ENCODE peak calls at places on chromosomes 16 and 17, in ten cellular contexts. One of them, this sample, is unnamed.

GRCh38 chr17:79620207-79621038 is 9.6 kb upstream of the RBFOX3 start:
- DNase-seq in CD4-positive, alpha-beta memory T cell: no peak
- DNase-seq in endothelial cell of umbilical vein: no peak
- DNase-seq in adipocyte: no peak
- DNase-seq in CD8-positive, alpha-beta memory T cell: no peak
- DNase-seq in AG04450: no peak
- DNase-seq in epithelial cell of esophagus: no peak
- DNase-seq in kidney: peak
- DNase-seq in BJ: no peak
- DNase-seq in AG09309: no peak
- DNase-seq in this sample: no peak

GRCh38 chr17:82963104-82963950 is 116.1 kb upstream of the METRNL start:
- DNase-seq in epithelial cell of esophagus: peak
- DNase-seq in CD8-positive, alpha-beta memory T cell: no peak
- DNase-seq in kidney: peak
- DNase-seq in adipocyte: peak
- DNase-seq in endothelial cell of umbilical vein: peak
- DNase-seq in CD4-positive, alpha-beta memory T cell: peak
- DNase-seq in AG09309: peak
- DNase-seq in BJ: peak
- DNase-seq in AG04450: peak
- DNase-seq in this sample: peak

GRCh38 chr16:17296412-17296811 is 174.3 kb downstream of the XYLT1 start:
- DNase-seq in AG09309: no peak
- DNase-seq in adipocyte: no peak
- DNase-seq in AG04450: no peak
- DNase-seq in kidney: no peak
- DNase-seq in epithelial cell of esophagus: no peak
- DNase-seq in endothelial cell of umbilical vein: no peak
- DNase-seq in BJ: no peak
- DNase-seq in CD4-positive, alpha-beta memory T cell: no peak
- DNase-seq in CD8-positive, alpha-beta memory T cell: no peak
- DNase-seq in this sample: no peak

GRCh38 chr17:64732336-64733006 is 70.4 kb upstream of the SMURF2 start:
- DNase-seq in kidney: peak
- DNase-seq in AG04450: no peak
- DNase-seq in AG09309: no peak
- DNase-seq in endothelial cell of umbilical vein: peak
- DNase-seq in epithelial cell of esophagus: peak
- DNase-seq in CD8-positive, alpha-beta memory T cell: no peak
- DNase-seq in CD4-positive, alpha-beta memory T cell: no peak
- DNase-seq in adipocyte: peak
- DNase-seq in BJ: no peak
- DNase-seq in this sample: no peak

GRCh38 chr17:79568661-79569060 is 42.2 kb downstream of the RBFOX3 start:
- DNase-seq in CD4-positive, alpha-beta memory T cell: no peak
- DNase-seq in adipocyte: no peak
- DNase-seq in AG09309: no peak
- DNase-seq in CD8-positive, alpha-beta memory T cell: no peak
- DNase-seq in epithelial cell of esophagus: no peak
- DNase-seq in AG04450: no peak
- DNase-seq in BJ: no peak
- DNase-seq in kidney: peak
- DNase-seq in endothelial cell of umbilical vein: no peak
- DNase-seq in this sample: no peak

GRCh38 chr17:2122641-2123302 is 67.9 kb downstream of the HIC1 start:
- DNase-seq in kidney: peak
- DNase-seq in BJ: no peak
- DNase-seq in AG09309: no peak
- DNase-seq in epithelial cell of esophagus: peak
- DNase-seq in adipocyte: peak
- DNase-seq in endothelial cell of umbilical vein: peak
- DNase-seq in AG04450: peak
- DNase-seq in CD4-positive, alpha-beta memory T cell: no peak
- DNase-seq in CD8-positive, alpha-beta memory T cell: no peak
- DNase-seq in this sample: no peak

GRCh38 chr16:9270424-9270823 is 179.0 kb downstream of the HAPSTR1 start:
- DNase-seq in CD4-positive, alpha-beta memory T cell: no peak
- DNase-seq in AG04450: no peak
- DNase-seq in kidney: no peak
- DNase-seq in epithelial cell of esophagus: no peak
- DNase-seq in AG09309: no peak
- DNase-seq in BJ: no peak
- DNase-seq in endothelial cell of umbilical vein: no peak
- DNase-seq in adipocyte: no peak
- DNase-seq in CD8-positive, alpha-beta memory T cell: no peak
- DNase-seq in this sample: no peak

GRCh38 chr17:27496501-27496943 is 40.3 kb downstream of the KSR1 start:
- DNase-seq in AG04450: no peak
- DNase-seq in BJ: no peak
- DNase-seq in AG09309: no peak
- DNase-seq in endothelial cell of umbilical vein: no peak
- DNase-seq in epithelial cell of esophagus: no peak
- DNase-seq in kidney: peak
- DNase-seq in adipocyte: no peak
- DNase-seq in CD8-positive, alpha-beta memory T cell: no peak
- DNase-seq in CD4-positive, alpha-beta memory T cell: no peak
- DNase-seq in this sample: no peak

GRCh38 chr17:8091033-8091687 is 3.6 kb upstream of the ALOX12B start:
- DNase-seq in CD8-positive, alpha-beta memory T cell: no peak
- DNase-seq in BJ: no peak
- DNase-seq in AG09309: no peak
- DNase-seq in kidney: no peak
- DNase-seq in endothelial cell of umbilical vein: no peak
- DNase-seq in AG04450: no peak
- DNase-seq in CD4-positive, alpha-beta memory T cell: no peak
- DNase-seq in adipocyte: no peak
- DNase-seq in epithelial cell of esophagus: peak
- DNase-seq in this sample: no peak

GRCh38 chr16:86373502-86373901 is 136.8 kb upstream of the FOXF1 start:
- DNase-seq in CD4-positive, alpha-beta memory T cell: no peak
- DNase-seq in AG04450: no peak
- DNase-seq in endothelial cell of umbilical vein: no peak
- DNase-seq in BJ: no peak
- DNase-seq in epithelial cell of esophagus: no peak
- DNase-seq in adipocyte: no peak
- DNase-seq in kidney: no peak
- DNase-seq in AG09309: no peak
- DNase-seq in CD8-positive, alpha-beta memory T cell: no peak
- DNase-seq in this sample: no peak

GRCh38 chr17:30378191-30378796 is 433 bp upstream of the CPD start:
- DNase-seq in BJ: no peak
- DNase-seq in adipocyte: peak
- DNase-seq in AG09309: no peak
- DNase-seq in CD8-positive, alpha-beta memory T cell: peak
- DNase-seq in CD4-positive, alpha-beta memory T cell: peak
- DNase-seq in endothelial cell of umbilical vein: no peak
- DNase-seq in kidney: peak
- DNase-seq in AG04450: no peak
- DNase-seq in epithelial cell of esophagus: peak
- DNase-seq in this sample: no peak

GRCh38 chr17:50507871-50508572 is at the start of gene MYCBPAP:
- DNase-seq in kidney: peak
- DNase-seq in AG04450: peak
- DNase-seq in epithelial cell of esophagus: peak
- DNase-seq in CD8-positive, alpha-beta memory T cell: peak
- DNase-seq in CD4-positive, alpha-beta memory T cell: peak
- DNase-seq in endothelial cell of umbilical vein: peak
- DNase-seq in adipocyte: peak
- DNase-seq in AG09309: no peak
- DNase-seq in BJ: no peak
- DNase-seq in this sample: no peak

GRCh38 chr17:55163408-55163807 is 101.4 kb upstream of the HLF start:
- DNase-seq in CD4-positive, alpha-beta memory T cell: no peak
- DNase-seq in epithelial cell of esophagus: no peak
- DNase-seq in AG09309: no peak
- DNase-seq in endothelial cell of umbilical vein: no peak
- DNase-seq in kidney: no peak
- DNase-seq in CD8-positive, alpha-beta memory T cell: no peak
- DNase-seq in adipocyte: no peak
- DNase-seq in AG04450: no peak
- DNase-seq in BJ: no peak
- DNase-seq in this sample: no peak

GRCh38 chr16:88697831-88698693 is 8.1 kb downstream of the RNF166 start:
- DNase-seq in CD4-positive, alpha-beta memory T cell: no peak
- DNase-seq in BJ: no peak
- DNase-seq in AG09309: no peak
- DNase-seq in CD8-positive, alpha-beta memory T cell: no peak
- DNase-seq in adipocyte: no peak
- DNase-seq in endothelial cell of umbilical vein: no peak
- DNase-seq in AG04450: no peak
- DNase-seq in epithelial cell of esophagus: peak
- DNase-seq in kidney: no peak
- DNase-seq in this sample: no peak

GRCh38 chr17:62671553-62671952 is 44.1 kb downstream of the MRC2 start:
- DNase-seq in adipocyte: no peak
- DNase-seq in BJ: no peak
- DNase-seq in CD4-positive, alpha-beta memory T cell: no peak
- DNase-seq in kidney: peak
- DNase-seq in AG09309: no peak
- DNase-seq in CD8-positive, alpha-beta memory T cell: no peak
- DNase-seq in AG04450: no peak
- DNase-seq in endothelial cell of umbilical vein: no peak
- DNase-seq in epithelial cell of esophagus: peak
- DNase-seq in this sample: no peak

GRCh38 chr17:1031711-1032110 is 34.8 kb downstream of the TIMM22 start:
- DNase-seq in BJ: no peak
- DNase-seq in adipocyte: no peak
- DNase-seq in epithelial cell of esophagus: no peak
- DNase-seq in CD8-positive, alpha-beta memory T cell: no peak
- DNase-seq in AG09309: no peak
- DNase-seq in kidney: peak
- DNase-seq in AG04450: no peak
- DNase-seq in endothelial cell of umbilical vein: no peak
- DNase-seq in CD4-positive, alpha-beta memory T cell: no peak
- DNase-seq in this sample: no peak

DNA sequence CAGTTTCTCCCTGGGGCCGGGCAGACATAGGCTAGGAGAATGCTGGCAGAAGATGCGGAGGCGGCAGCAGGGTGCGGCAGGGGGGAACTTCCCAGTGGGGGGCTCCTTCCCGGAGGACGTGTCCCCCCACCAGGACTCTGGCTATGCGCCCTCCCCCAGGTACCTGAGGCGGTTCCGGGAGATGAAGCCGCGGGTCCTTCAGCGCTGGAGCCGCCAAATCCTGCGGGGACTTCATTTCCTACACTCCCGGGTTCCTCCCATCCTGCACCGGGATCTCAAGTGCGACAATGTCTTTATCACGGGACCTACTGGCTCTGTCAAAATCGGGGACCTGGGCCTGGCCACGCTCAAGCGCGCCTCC is 3.3 kb downstream of the WNK4 start:
- DNase-seq in AG09309: no peak
- DNase-seq in AG04450: no peak
- DNase-seq in BJ: no peak
- DNase-seq in adipocyte: no peak
- DNase-seq in CD8-positive, alpha-beta memory T cell: no peak
- DNase-seq in endothelial cell of umbilical vein: no peak
- DNase-seq in CD4-positive, alpha-beta memory T cell: no peak
- DNase-seq in kidney: peak
- DNase-seq in epithelial cell of esophagus: no peak
- DNase-seq in this sample: no peak
- H3K4me3 ChIP-seq in AG09309: no peak
- H3K4me3 ChIP-seq in AG04450: peak
- H3K4me3 ChIP-seq in BJ: no peak
- H3K4me3 ChIP-seq in adipocyte: no peak
- H3K4me3 ChIP-seq in CD8-positive, alpha-beta memory T cell: no peak
- H3K4me3 ChIP-seq in endothelial cell of umbilical vein: no peak
- H3K4me3 ChIP-seq in CD4-positive, alpha-beta memory T cell: no peak
- H3K4me3 ChIP-seq in kidney: no peak
- H3K4me3 ChIP-seq in epithelial cell of esophagus: no peak
- H3K4me3 ChIP-seq in this sample: no peak

DNA sequence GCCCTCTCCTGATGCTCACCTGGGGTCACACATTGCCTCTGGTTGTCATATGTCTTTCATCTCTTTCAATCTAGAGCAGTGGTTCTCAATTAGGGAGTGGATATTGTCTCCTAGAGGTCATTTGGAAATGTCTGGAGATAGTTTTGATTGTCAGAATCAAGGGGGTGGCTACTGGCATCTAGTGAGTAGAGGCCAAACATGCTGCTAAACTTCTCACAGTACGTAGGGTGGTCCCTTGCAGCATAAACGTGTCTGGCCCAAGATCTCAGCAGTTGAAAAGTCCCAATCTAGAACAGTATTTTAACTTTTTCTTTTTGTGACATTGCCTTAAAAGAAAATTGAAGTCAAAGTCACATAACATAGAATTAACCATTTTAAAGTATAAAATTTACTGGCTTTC is 30.5 kb upstream of the SLC5A10 start:
- DNase-seq in epithelial cell of esophagus: no peak
- DNase-seq in AG09309: no peak
- DNase-seq in BJ: no peak
- DNase-seq in AG04450: no peak
- DNase-seq in CD4-positive, alpha-beta memory T cell: no peak
- DNase-seq in adipocyte: no peak
- DNase-seq in CD8-positive, alpha-beta memory T cell: no peak
- DNase-seq in kidney: no peak
- DNase-seq in endothelial cell of umbilical vein: no peak
- DNase-seq in this sample: no peak
- H3K4me3 ChIP-seq in epithelial cell of esophagus: no peak
- H3K4me3 ChIP-seq in AG09309: no peak
- H3K4me3 ChIP-seq in BJ: no peak
- H3K4me3 ChIP-seq in AG04450: no peak
- H3K4me3 ChIP-seq in CD4-positive, alpha-beta memory T cell: no peak
- H3K4me3 ChIP-seq in adipocyte: no peak
- H3K4me3 ChIP-seq in CD8-positive, alpha-beta memory T cell: no peak
- H3K4me3 ChIP-seq in kidney: no peak
- H3K4me3 ChIP-seq in endothelial cell of umbilical vein: no peak
- H3K4me3 ChIP-seq in this sample: no peak

GRCh38 chr16:21263640-21264211 is 14.4 kb downstream of the CRYM start:
- DNase-seq in kidney: peak
- DNase-seq in AG09309: peak
- DNase-seq in CD8-positive, alpha-beta memory T cell: no peak
- DNase-seq in AG04450: peak
- DNase-seq in CD4-positive, alpha-beta memory T cell: no peak
- DNase-seq in epithelial cell of esophagus: no peak
- DNase-seq in BJ: peak
- DNase-seq in endothelial cell of umbilical vein: no peak
- DNase-seq in adipocyte: peak
- DNase-seq in this sample: no peak
- H3K4me3 ChIP-seq in kidney: no peak
- H3K4me3 ChIP-seq in AG09309: no peak
- H3K4me3 ChIP-seq in CD8-positive, alpha-beta memory T cell: no peak
- H3K4me3 ChIP-seq in AG04450: no peak
- H3K4me3 ChIP-seq in CD4-positive, alpha-beta memory T cell: no peak
- H3K4me3 ChIP-seq in epithelial cell of esophagus: no peak
- H3K4me3 ChIP-seq in BJ: no peak
- H3K4me3 ChIP-seq in endothelial cell of umbilical vein: no peak
- H3K4me3 ChIP-seq in adipocyte: no peak
- H3K4me3 ChIP-seq in this sample: no peak

GRCh38 chr16:14186954-14187306 is 115.8 kb downstream of the MRTFB start:
- DNase-seq in kidney: no peak
- DNase-seq in adipocyte: peak
- DNase-seq in CD4-positive, alpha-beta memory T cell: no peak
- DNase-seq in epithelial cell of esophagus: no peak
- DNase-seq in AG09309: no peak
- DNase-seq in CD8-positive, alpha-beta memory T cell: no peak
- DNase-seq in AG04450: no peak
- DNase-seq in BJ: no peak
- DNase-seq in endothelial cell of umbilical vein: peak
- DNase-seq in this sample: no peak
- H3K4me3 ChIP-seq in kidney: peak
- H3K4me3 ChIP-seq in adipocyte: peak
- H3K4me3 ChIP-seq in CD4-positive, alpha-beta memory T cell: no peak
- H3K4me3 ChIP-seq in epithelial cell of esophagus: no peak
- H3K4me3 ChIP-seq in AG09309: peak
- H3K4me3 ChIP-seq in CD8-positive, alpha-beta memory T cell: no peak
- H3K4me3 ChIP-seq in AG04450: peak
- H3K4me3 ChIP-seq in BJ: peak
- H3K4me3 ChIP-seq in endothelial cell of umbilical vein: no peak
- H3K4me3 ChIP-seq in this sample: peak